ENCODE peak calls at places on chromosomes 13 and 19, in seven cellular contexts. One of them, this sample, is unnamed. For H3K36me3, the result is how much of the 10 kb centered on the place peaks cover.

GRCh38 chr13:32007494-32007893 is 24.1 kb upstream of the FRY start:
- DNase-seq in tibial nerve: no peak
- DNase-seq in mesendoderm: no peak
- DNase-seq in CD4-positive, alpha-beta memory T cell: no peak
- DNase-seq in upper lobe of left lung: no peak
- DNase-seq in cardiac muscle cell: no peak
- DNase-seq in left ventricle myocardium inferior: no peak
- DNase-seq in this sample: no peak

GRCh38 chr13:28628250-28628649 is 30.7 kb upstream of the POMP start:
- DNase-seq in mesendoderm: no peak
- DNase-seq in tibial nerve: no peak
- DNase-seq in cardiac muscle cell: no peak
- DNase-seq in upper lobe of left lung: no peak
- DNase-seq in left ventricle myocardium inferior: no peak
- DNase-seq in CD4-positive, alpha-beta memory T cell: no peak
- DNase-seq in this sample: peak

GRCh38 chr19:10143700-10144099 is 24.0 kb upstream of the EIF3G start:
- DNase-seq in mesendoderm: no peak
- DNase-seq in CD4-positive, alpha-beta memory T cell: no peak
- DNase-seq in cardiac muscle cell: no peak
- DNase-seq in left ventricle myocardium inferior: no peak
- DNase-seq in upper lobe of left lung: no peak
- DNase-seq in tibial nerve: no peak
- DNase-seq in this sample: no peak

GRCh38 chr19:51107406-51108065 is 673 bp downstream of the CTU1 start:
- DNase-seq in left ventricle myocardium inferior: no peak
- DNase-seq in cardiac muscle cell: no peak
- DNase-seq in CD4-positive, alpha-beta memory T cell: peak
- DNase-seq in tibial nerve: peak
- DNase-seq in upper lobe of left lung: peak
- DNase-seq in mesendoderm: peak
- DNase-seq in this sample: no peak

GRCh38 chr13:27997904-27998522 is 9.5 kb upstream of the URAD start:
- DNase-seq in left ventricle myocardium inferior: peak
- DNase-seq in tibial nerve: no peak
- DNase-seq in upper lobe of left lung: no peak
- DNase-seq in cardiac muscle cell: peak
- DNase-seq in mesendoderm: peak
- DNase-seq in CD4-positive, alpha-beta memory T cell: no peak
- DNase-seq in this sample: no peak

GRCh38 chr19:13215572-13216380 is 65.6 kb downstream of the IER2 start:
- DNase-seq in upper lobe of left lung: no peak
- DNase-seq in mesendoderm: no peak
- DNase-seq in tibial nerve: no peak
- DNase-seq in CD4-positive, alpha-beta memory T cell: peak
- DNase-seq in left ventricle myocardium inferior: no peak
- DNase-seq in cardiac muscle cell: no peak
- DNase-seq in this sample: no peak

GRCh38 chr19:46284635-46285034 is 12.2 kb upstream of the HIF3A start:
- DNase-seq in left ventricle myocardium inferior: no peak
- DNase-seq in tibial nerve: no peak
- DNase-seq in upper lobe of left lung: no peak
- DNase-seq in mesendoderm: no peak
- DNase-seq in cardiac muscle cell: no peak
- DNase-seq in CD4-positive, alpha-beta memory T cell: no peak
- DNase-seq in this sample: no peak

GRCh38 chr19:17358395-17358794 is 18.7 kb downstream of the PLVAP start:
- DNase-seq in upper lobe of left lung: no peak
- DNase-seq in tibial nerve: no peak
- DNase-seq in CD4-positive, alpha-beta memory T cell: no peak
- DNase-seq in mesendoderm: no peak
- DNase-seq in left ventricle myocardium inferior: no peak
- DNase-seq in cardiac muscle cell: no peak
- DNase-seq in this sample: no peak

GRCh38 chr13:102392810-102393209 is 9.0 kb downstream of the FGF14 start:
- DNase-seq in left ventricle myocardium inferior: no peak
- DNase-seq in tibial nerve: no peak
- DNase-seq in upper lobe of left lung: no peak
- DNase-seq in cardiac muscle cell: no peak
- DNase-seq in CD4-positive, alpha-beta memory T cell: no peak
- DNase-seq in mesendoderm: no peak
- DNase-seq in this sample: no peak

GRCh38 chr13:94332360-94333040 is 147.0 kb downstream of the DCT start:
- DNase-seq in tibial nerve: no peak
- DNase-seq in upper lobe of left lung: no peak
- DNase-seq in cardiac muscle cell: no peak
- DNase-seq in left ventricle myocardium inferior: no peak
- DNase-seq in mesendoderm: no peak
- DNase-seq in CD4-positive, alpha-beta memory T cell: no peak
- DNase-seq in this sample: no peak

GRCh38 chr13:74770361-74770760 is 636.2 kb upstream of the KLF12 start:
- DNase-seq in tibial nerve: no peak
- DNase-seq in mesendoderm: peak
- DNase-seq in upper lobe of left lung: no peak
- DNase-seq in left ventricle myocardium inferior: no peak
- DNase-seq in CD4-positive, alpha-beta memory T cell: no peak
- DNase-seq in cardiac muscle cell: no peak
- DNase-seq in this sample: no peak

GRCh38 chr19:55147408-55148251 is 1.4 kb downstream of the TNNT1 start:
- DNase-seq in cardiac muscle cell: no peak
- DNase-seq in mesendoderm: peak
- DNase-seq in upper lobe of left lung: no peak
- DNase-seq in tibial nerve: no peak
- DNase-seq in CD4-positive, alpha-beta memory T cell: no peak
- DNase-seq in left ventricle myocardium inferior: no peak
- DNase-seq in this sample: no peak

GRCh38 chr13:76791290-76791664 is 94.9 kb downstream of the KCTD12 start:
- DNase-seq in left ventricle myocardium inferior: peak
- DNase-seq in cardiac muscle cell: peak
- DNase-seq in CD4-positive, alpha-beta memory T cell: no peak
- DNase-seq in upper lobe of left lung: no peak
- DNase-seq in mesendoderm: peak
- DNase-seq in tibial nerve: no peak
- DNase-seq in this sample: no peak

GRCh38 chr13:114046447-114046846 is 72.6 kb upstream of the C13orf46 start:
- DNase-seq in tibial nerve: no peak
- DNase-seq in cardiac muscle cell: no peak
- DNase-seq in left ventricle myocardium inferior: no peak
- DNase-seq in upper lobe of left lung: no peak
- DNase-seq in mesendoderm: no peak
- DNase-seq in CD4-positive, alpha-beta memory T cell: no peak
- DNase-seq in this sample: no peak

GRCh38 chr13:114049026-114049425 is 75.2 kb upstream of the C13orf46 start:
- DNase-seq in left ventricle myocardium inferior: no peak
- DNase-seq in mesendoderm: no peak
- DNase-seq in cardiac muscle cell: no peak
- DNase-seq in tibial nerve: no peak
- DNase-seq in upper lobe of left lung: no peak
- DNase-seq in CD4-positive, alpha-beta memory T cell: peak
- DNase-seq in this sample: peak

GRCh38 chr13:114045113-114045735 is 71.3 kb upstream of the C13orf46 start:
- DNase-seq in cardiac muscle cell: no peak
- DNase-seq in tibial nerve: no peak
- DNase-seq in CD4-positive, alpha-beta memory T cell: no peak
- DNase-seq in left ventricle myocardium inferior: no peak
- DNase-seq in mesendoderm: no peak
- DNase-seq in upper lobe of left lung: peak
- DNase-seq in this sample: no peak

GRCh38 chr13:114048463-114048862 is 74.6 kb upstream of the C13orf46 start:
- DNase-seq in mesendoderm: no peak
- DNase-seq in left ventricle myocardium inferior: no peak
- DNase-seq in cardiac muscle cell: no peak
- DNase-seq in tibial nerve: no peak
- DNase-seq in CD4-positive, alpha-beta memory T cell: no peak
- DNase-seq in upper lobe of left lung: peak
- DNase-seq in this sample: no peak

GRCh38 chr13:114047358-114047881 is 73.5 kb upstream of the C13orf46 start:
- DNase-seq in mesendoderm: no peak
- DNase-seq in cardiac muscle cell: no peak
- DNase-seq in CD4-positive, alpha-beta memory T cell: no peak
- DNase-seq in left ventricle myocardium inferior: no peak
- DNase-seq in upper lobe of left lung: peak
- DNase-seq in tibial nerve: no peak
- DNase-seq in this sample: no peak
- H3K36me3 ChIP-seq in mesendoderm: under half
- H3K36me3 ChIP-seq in cardiac muscle cell: under half
- H3K36me3 ChIP-seq in CD4-positive, alpha-beta memory T cell: half or more
- H3K36me3 ChIP-seq in left ventricle myocardium inferior: under half
- H3K36me3 ChIP-seq in upper lobe of left lung: under half
- H3K36me3 ChIP-seq in tibial nerve: under half
- H3K36me3 ChIP-seq in this sample: under half

GRCh38 chr19:4057913-4058695 is 8.6 kb downstream of the ZBTB7A start:
- DNase-seq in cardiac muscle cell: no peak
- DNase-seq in upper lobe of left lung: peak
- DNase-seq in mesendoderm: peak
- DNase-seq in left ventricle myocardium inferior: peak
- DNase-seq in CD4-positive, alpha-beta memory T cell: no peak
- DNase-seq in tibial nerve: peak
- DNase-seq in this sample: peak
- H3K36me3 ChIP-seq in cardiac muscle cell: under half
- H3K36me3 ChIP-seq in upper lobe of left lung: under half
- H3K36me3 ChIP-seq in mesendoderm: under half
- H3K36me3 ChIP-seq in left ventricle myocardium inferior: under half
- H3K36me3 ChIP-seq in CD4-positive, alpha-beta memory T cell: under half
- H3K36me3 ChIP-seq in tibial nerve: under half
- H3K36me3 ChIP-seq in this sample: under half

GRCh38 chr19:47754206-47755064 is 9.1 kb downstream of the NOP53 start:
- DNase-seq in mesendoderm: no peak
- DNase-seq in tibial nerve: no peak
- DNase-seq in upper lobe of left lung: peak
- DNase-seq in left ventricle myocardium inferior: no peak
- DNase-seq in CD4-positive, alpha-beta memory T cell: no peak
- DNase-seq in cardiac muscle cell: no peak
- DNase-seq in this sample: no peak
- H3K36me3 ChIP-seq in mesendoderm: under half
- H3K36me3 ChIP-seq in tibial nerve: half or more
- H3K36me3 ChIP-seq in upper lobe of left lung: half or more
- H3K36me3 ChIP-seq in left ventricle myocardium inferior: half or more
- H3K36me3 ChIP-seq in CD4-positive, alpha-beta memory T cell: half or more
- H3K36me3 ChIP-seq in cardiac muscle cell: under half
- H3K36me3 ChIP-seq in this sample: half or more

GRCh38 chr13:48393030-48393697 is 19.7 kb downstream of the LPAR6 start:
- DNase-seq in tibial nerve: no peak
- DNase-seq in left ventricle myocardium inferior: no peak
- DNase-seq in cardiac muscle cell: no peak
- DNase-seq in CD4-positive, alpha-beta memory T cell: no peak
- DNase-seq in upper lobe of left lung: no peak
- DNase-seq in mesendoderm: no peak
- DNase-seq in this sample: no peak

GRCh38 chr13:48398450-48399095 is 14.3 kb downstream of the LPAR6 start:
- DNase-seq in mesendoderm: no peak
- DNase-seq in cardiac muscle cell: no peak
- DNase-seq in upper lobe of left lung: no peak
- DNase-seq in left ventricle myocardium inferior: no peak
- DNase-seq in tibial nerve: no peak
- DNase-seq in CD4-positive, alpha-beta memory T cell: no peak
- DNase-seq in this sample: no peak

GRCh38 chr13:48391257-48391656 is 21.7 kb downstream of the LPAR6 start:
- DNase-seq in CD4-positive, alpha-beta memory T cell: no peak
- DNase-seq in cardiac muscle cell: no peak
- DNase-seq in mesendoderm: no peak
- DNase-seq in left ventricle myocardium inferior: no peak
- DNase-seq in tibial nerve: no peak
- DNase-seq in upper lobe of left lung: no peak
- DNase-seq in this sample: no peak

GRCh38 chr13:48397744-48398143 is 15.2 kb downstream of the LPAR6 start:
- DNase-seq in tibial nerve: no peak
- DNase-seq in CD4-positive, alpha-beta memory T cell: no peak
- DNase-seq in upper lobe of left lung: no peak
- DNase-seq in cardiac muscle cell: no peak
- DNase-seq in left ventricle myocardium inferior: no peak
- DNase-seq in mesendoderm: no peak
- DNase-seq in this sample: no peak

GRCh38 chr13:48393698-48394085 is 19.2 kb downstream of the LPAR6 start:
- DNase-seq in mesendoderm: no peak
- DNase-seq in CD4-positive, alpha-beta memory T cell: no peak
- DNase-seq in tibial nerve: no peak
- DNase-seq in upper lobe of left lung: no peak
- DNase-seq in cardiac muscle cell: no peak
- DNase-seq in left ventricle myocardium inferior: no peak
- DNase-seq in this sample: no peak
- H3K36me3 ChIP-seq in mesendoderm: under half
- H3K36me3 ChIP-seq in CD4-positive, alpha-beta memory T cell: under half
- H3K36me3 ChIP-seq in tibial nerve: under half
- H3K36me3 ChIP-seq in upper lobe of left lung: under half
- H3K36me3 ChIP-seq in cardiac muscle cell: under half
- H3K36me3 ChIP-seq in left ventricle myocardium inferior: half or more
- H3K36me3 ChIP-seq in this sample: under half

GRCh38 chr19:56404705-56405056 is 549 bp downstream of the ZNF583 start:
- DNase-seq in tibial nerve: no peak
- DNase-seq in left ventricle myocardium inferior: no peak
- DNase-seq in CD4-positive, alpha-beta memory T cell: no peak
- DNase-seq in cardiac muscle cell: no peak
- DNase-seq in upper lobe of left lung: no peak
- DNase-seq in mesendoderm: no peak
- DNase-seq in this sample: no peak

GRCh38 chr19:56405062-56405461 is 930 bp downstream of the ZNF583 start:
- DNase-seq in mesendoderm: no peak
- DNase-seq in tibial nerve: no peak
- DNase-seq in cardiac muscle cell: no peak
- DNase-seq in upper lobe of left lung: no peak
- DNase-seq in CD4-positive, alpha-beta memory T cell: no peak
- DNase-seq in left ventricle myocardium inferior: no peak
- DNase-seq in this sample: no peak

GRCh38 chr19:56403764-56404704 is at the start of gene ZNF583:
- DNase-seq in upper lobe of left lung: peak
- DNase-seq in left ventricle myocardium inferior: peak
- DNase-seq in mesendoderm: peak
- DNase-seq in CD4-positive, alpha-beta memory T cell: peak
- DNase-seq in cardiac muscle cell: peak
- DNase-seq in tibial nerve: peak
- DNase-seq in this sample: peak

GRCh38 chr19:56400485-56400884 is 3.6 kb upstream of the ZNF583 start:
- DNase-seq in mesendoderm: no peak
- DNase-seq in left ventricle myocardium inferior: no peak
- DNase-seq in CD4-positive, alpha-beta memory T cell: no peak
- DNase-seq in tibial nerve: no peak
- DNase-seq in cardiac muscle cell: no peak
- DNase-seq in upper lobe of left lung: no peak
- DNase-seq in this sample: no peak

DNA sequence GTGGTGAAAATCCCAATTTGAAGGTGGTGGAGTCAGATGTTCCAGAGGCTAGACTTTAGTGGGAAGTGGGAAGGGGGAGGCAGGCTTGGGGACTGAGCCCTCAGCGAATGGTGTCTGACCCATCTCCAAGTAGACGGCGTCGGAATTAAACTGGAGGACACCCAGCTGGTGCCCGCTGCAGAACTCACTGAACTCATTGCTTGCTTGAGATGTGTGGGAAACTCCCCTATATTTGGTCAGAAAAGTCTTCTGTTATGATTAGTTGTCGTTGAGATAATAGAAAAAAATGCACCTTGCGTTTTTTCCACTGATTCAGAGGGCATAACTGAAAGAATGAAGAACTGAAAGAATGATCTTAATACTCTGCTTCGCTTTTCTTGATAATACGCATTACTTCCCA is 871 bp upstream of the ZNF583 start:
- DNase-seq in CD4-positive, alpha-beta memory T cell: peak
- DNase-seq in tibial nerve: no peak
- DNase-seq in left ventricle myocardium inferior: no peak
- DNase-seq in mesendoderm: no peak
- DNase-seq in cardiac muscle cell: peak
- DNase-seq in upper lobe of left lung: no peak
- DNase-seq in this sample: no peak
- H3K36me3 ChIP-seq in CD4-positive, alpha-beta memory T cell: under half
- H3K36me3 ChIP-seq in tibial nerve: under half
- H3K36me3 ChIP-seq in left ventricle myocardium inferior: under half
- H3K36me3 ChIP-seq in mesendoderm: under half
- H3K36me3 ChIP-seq in cardiac muscle cell: under half
- H3K36me3 ChIP-seq in upper lobe of left lung: under half
- H3K36me3 ChIP-seq in this sample: under half

This sample was measured in lower lobe of right lung.